ENCODE peak calls at places on chromosomes 4 and X, in four cellular contexts. Z, G, D and M are unnamed samples.

GRCh38 chr4:23039813-23040212 is 347.1 kb downstream of the GBA3 start:
- DNase-seq in D (no peak), G (no peak), Z (no peak), M (no peak)

GRCh38 chr4:113684534-113685091 is 76.9 kb downstream of the CAMK2D start:
- DNase-seq in Z (no peak), D (peak), G (peak), M (no peak)

GRCh38 chrX:356385-357034 is 30.2 kb downstream of the PPP2R3B start:
- DNase-seq in G (no peak), D (no peak), Z (no peak), M (no peak)

GRCh38 chr4:110411599-110412011 is 64.3 kb upstream of the ENPEP start:
- DNase-seq in Z (no peak), G (peak), D (peak), M (peak)

GRCh38 chr4:3037957-3038451 is 36.3 kb downstream of the HTT-AS start:
- DNase-seq in G (no peak), D (no peak), Z (no peak), M (no peak)

GRCh38 chr4:7941111-7942018 is 1.7 kb upstream of the AFAP1 start:
- DNase-seq in D (peak), G (no peak), Z (no peak), M (no peak)

GRCh38 chr4:6875431-6875831 is 34.2 kb upstream of the TBC1D14 start:
- DNase-seq in Z (no peak), G (no peak), D (no peak), M (no peak)

GRCh38 chrX:48834383-48834709 is 1.1 kb downstream of the PCSK1N start:
- DNase-seq in G (no peak), D (no peak), Z (no peak), M (no peak)

GRCh38 chrX:39073131-39073530 is 271.9 kb downstream of the MID1IP1 start:
- DNase-seq in G (no peak), Z (no peak), D (no peak), M (no peak)

GRCh38 chr4:99179626-99180025 is 35.5 kb upstream of the ADH4 start:
- DNase-seq in D (no peak), Z (no peak), G (no peak), M (no peak)

GRCh38 chr4:15455290-15455689 is 14.4 kb upstream of the CC2D2A start:
- DNase-seq in Z (no peak), D (no peak), G (no peak), M (no peak)

GRCh38 chrX:40140706-40141499 is 43.1 kb upstream of the BCOR start:
- DNase-seq in G (peak), Z (no peak), D (peak), M (no peak)

GRCh38 chrX:28966335-28966734 is 379.1 kb downstream of the IL1RAPL1 start:
- DNase-seq in Z (no peak), G (no peak), D (no peak), M (no peak)

GRCh38 chr4:77012726-77013125 is 63.1 kb downstream of the CCNI start:
- DNase-seq in G (no peak), Z (no peak), D (no peak), M (no peak)

GRCh38 chr4:7075962-7076693 is 8.3 kb upstream of the GRPEL1 start:
- DNase-seq in G (no peak), Z (no peak), D (no peak), M (no peak)

GRCh38 chr4:183989471-183989870 is 84.4 kb downstream of the STOX2 start:
- DNase-seq in G (no peak), D (no peak), Z (no peak), M (no peak)

GRCh38 chr4:123411514-123411913 is 14.9 kb downstream of the SPRY1 start:
- DNase-seq in G (no peak), Z (no peak), D (no peak), M (no peak)

GRCh38 chr4:3440979-3441500 is 728 bp upstream of the HGFAC start:
- DNase-seq in Z (no peak), G (no peak), D (no peak), M (no peak)

GRCh38 chr4:74038161-74039064 is at the start of gene CXCL3:
- DNase-seq in G (peak), D (peak), Z (peak), M (peak)

GRCh38 chrX:37603938-37604409 is 32.5 kb downstream of the LANCL3 start:
- DNase-seq in G (no peak), D (no peak), Z (no peak), M (no peak)

DNA sequence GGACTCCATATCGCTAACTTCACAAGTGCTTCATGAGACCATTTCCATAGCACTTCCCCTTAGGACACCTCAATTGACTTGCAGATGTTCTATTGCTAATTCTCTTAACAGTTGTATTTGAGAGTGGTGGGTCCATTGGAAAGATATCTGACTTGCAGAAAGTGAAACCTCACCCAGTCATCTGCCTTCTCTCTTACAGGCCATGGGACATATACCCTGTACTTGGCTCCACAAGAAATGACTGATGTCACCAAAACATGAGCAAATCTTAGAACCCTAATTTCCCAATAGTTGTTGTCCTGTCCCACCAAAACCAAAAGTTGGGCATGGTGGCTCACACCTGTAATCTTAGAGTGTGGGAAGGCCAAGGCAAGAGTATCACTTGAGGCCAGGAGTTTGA is 101.9 kb upstream of the MAML3 start:
- DNase-seq in D (no peak), Z (no peak), G (no peak), M (no peak)
- TF ChIP-seq CTCF in D (no peak), Z (no peak), G (no peak), M (no peak)

DNA sequence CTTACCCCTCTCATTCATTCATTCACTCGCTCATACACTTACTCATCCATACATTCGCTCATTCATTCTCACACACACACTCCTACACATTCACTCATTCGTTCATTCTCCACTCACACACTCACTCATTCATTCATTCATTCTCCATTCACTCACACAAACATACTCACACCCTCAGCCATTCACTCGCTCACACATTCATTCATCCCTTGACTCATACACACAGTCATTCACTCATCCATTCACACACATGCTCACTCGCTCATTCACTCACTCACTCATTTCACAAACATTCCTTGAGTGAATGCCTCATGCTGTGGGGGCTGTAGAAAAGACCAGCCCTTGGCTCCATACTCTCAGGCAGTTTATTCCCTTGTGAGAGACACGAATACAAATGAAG is 151.1 kb upstream of the MAMLD1 start:
- DNase-seq in Z (no peak), G (no peak), D (no peak), M (no peak)
- TF ChIP-seq CTCF in Z (no peak), G (no peak), D (no peak), M (no peak)

DNA sequence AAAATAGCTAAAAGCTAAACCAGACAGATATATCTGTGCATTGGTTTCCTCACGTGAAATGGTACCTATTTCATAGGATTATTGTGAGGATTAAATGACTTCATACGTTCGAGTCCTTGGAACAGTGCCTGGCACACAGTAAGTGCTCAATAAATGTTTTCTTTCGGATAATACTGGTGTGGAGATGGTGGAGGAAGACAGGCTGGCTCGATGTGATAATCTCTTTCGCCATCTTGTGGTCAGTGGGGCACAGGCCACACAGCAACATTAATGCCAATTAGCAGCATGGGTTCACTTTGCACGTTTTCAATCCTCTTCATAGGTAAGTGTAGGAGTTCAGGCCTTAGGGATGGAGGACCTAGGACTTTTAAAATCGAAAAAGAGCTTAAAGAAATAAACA is 9.3 kb downstream of the PAGE4 start:
- DNase-seq in D (peak), Z (no peak), G (peak), M (peak)
- TF ChIP-seq CTCF in D (peak), Z (peak), G (peak), M (peak)

GRCh38 chrX:135737361-135738071 is 24.1 kb downstream of the CT45A1 start:
- DNase-seq in D (no peak), G (no peak), Z (no peak), M (no peak)

GRCh38 chrX:135741192-135741715 is 26.7 kb downstream of the CT45A3 start:
- DNase-seq in Z (no peak), D (no peak), G (no peak), M (no peak)

DNA sequence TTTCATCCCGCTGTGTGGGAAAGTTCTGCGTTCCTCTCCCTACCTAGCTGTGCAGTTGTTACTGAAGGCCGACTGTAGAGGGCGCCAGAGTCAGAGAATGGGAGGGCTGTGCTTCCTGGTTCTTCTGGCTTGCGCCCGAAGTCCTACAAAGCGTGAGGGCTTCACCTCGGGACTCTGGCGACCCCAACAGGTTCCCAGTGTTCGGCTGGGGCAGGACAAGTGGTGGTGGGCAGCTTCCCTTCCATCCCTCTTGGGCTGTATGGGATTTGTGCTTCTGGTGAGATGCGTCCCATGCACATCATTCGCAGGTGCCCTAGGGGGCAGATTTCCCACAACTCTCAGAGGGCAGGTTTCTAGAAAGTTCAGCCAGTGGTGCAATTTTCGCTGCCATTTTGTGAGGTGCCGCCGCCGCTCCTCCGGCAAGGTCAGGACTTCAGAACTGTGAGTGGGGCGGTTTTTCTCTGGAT is 27.3 kb downstream of the CT45A3 start:
- DNase-seq in D (peak), G (peak), Z (peak), M (peak)
- TF ChIP-seq CTCF in D (peak), G (peak), Z (peak), M (peak)

DNA sequence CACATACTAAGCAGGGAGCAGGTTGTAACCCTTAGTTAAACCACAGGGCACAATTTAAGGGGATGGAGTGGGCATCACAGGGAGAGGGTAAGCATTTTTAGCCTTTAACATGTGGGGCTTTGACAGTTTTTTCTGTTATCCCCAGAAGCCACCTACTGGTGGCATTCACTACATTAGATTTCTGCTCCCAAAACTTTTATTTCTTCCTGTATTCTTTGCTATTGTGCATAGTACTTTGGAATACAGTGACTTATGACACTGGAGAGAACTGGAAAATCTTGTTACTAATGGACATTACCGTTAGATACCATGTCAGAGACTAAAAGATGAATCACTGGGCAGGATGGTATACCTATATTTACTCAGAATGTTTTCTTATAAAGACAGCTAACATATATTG is 7.3 kb downstream of the TRIM75 start:
- DNase-seq in G (no peak), D (no peak), Z (no peak), M (no peak)
- TF ChIP-seq CTCF in G (no peak), D (peak), Z (no peak), M (peak)

GRCh38 chr4:103422467-103423219 is 224.5 kb upstream of the CENPE start:
- DNase-seq in Z (no peak), D (no peak), G (no peak), M (no peak)
- TF ChIP-seq CTCF in Z (no peak), D (no peak), G (no peak), M (no peak)

GRCh38 chrX:143437439-143437838 is 79.8 kb downstream of the SPANXN3 start:
- DNase-seq in G (no peak), D (no peak), Z (no peak), M (no peak)
- TF ChIP-seq CTCF in G (no peak), D (peak), Z (peak), M (peak)

GRCh38 chr4:150581611-150582010 is 340 bp upstream of the MAB21L2 start:
- DNase-seq in G (peak), Z (no peak), D (peak), M (peak)

GRCh38 chr4:150580244-150580643 is 1.7 kb upstream of the MAB21L2 start:
- DNase-seq in Z (no peak), D (no peak), G (no peak), M (no peak)

GRCh38 chr4:150582101-150582565 is at the start of gene MAB21L2:
- DNase-seq in D (peak), G (no peak), Z (no peak), M (no peak)

GRCh38 chr4:150579591-150580234 is 2.2 kb upstream of the MAB21L2 start:
- DNase-seq in D (peak), Z (no peak), G (peak), M (peak)

DNA sequence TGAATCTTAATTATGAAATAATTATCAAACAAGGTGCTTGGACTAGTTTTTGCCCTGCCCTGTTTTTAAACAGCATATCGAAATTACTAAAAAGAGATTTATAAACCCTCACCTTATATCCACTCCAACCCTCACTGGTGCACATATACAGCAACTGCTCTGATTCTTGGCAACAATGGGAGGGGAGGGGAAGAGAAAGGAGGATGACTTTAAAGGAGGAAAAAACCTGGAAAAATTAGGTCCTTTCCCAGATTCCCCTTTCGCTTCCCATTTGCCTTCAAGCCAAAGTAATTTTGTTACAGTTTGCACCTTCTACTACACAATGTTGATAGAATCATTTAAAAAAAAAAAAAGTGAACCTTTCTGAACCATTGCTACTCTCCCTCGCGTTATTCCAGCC is 745 bp upstream of the MAB21L2 start:
- DNase-seq in D (no peak), Z (no peak), G (no peak), M (no peak)
- TF ChIP-seq CTCF in D (no peak), Z (no peak), G (no peak), M (no peak)

GRCh38 chr4:26457412-26457811 is 32.9 kb downstream of the CCKAR start:
- DNase-seq in D (no peak), Z (no peak), G (no peak), M (no peak)
- TF ChIP-seq CTCF in D (no peak), Z (no peak), G (no peak), M (no peak)